ENCODE peak calls at places on chromosomes 1 and 21, in five cellular contexts. One of them, this sample, is unnamed.

GRCh38 chr1:200372095-200372884 is 37.5 kb downstream of the ZNF281 start:
- DNase-seq in GM23248: peak
- DNase-seq in PC-3: peak
- DNase-seq in EH: peak
- DNase-seq in endothelial cell of umbilical vein: peak
- DNase-seq in this sample: peak

GRCh38 chr1:35111106-35111505 is 31.9 kb downstream of the ZMYM1 start:
- DNase-seq in GM23248: peak
- DNase-seq in PC-3: peak
- DNase-seq in EH: peak
- DNase-seq in endothelial cell of umbilical vein: no peak
- DNase-seq in this sample: peak

GRCh38 chr1:42746436-42747105 is 6.5 kb upstream of the CLDN19 start:
- DNase-seq in GM23248: no peak
- DNase-seq in PC-3: no peak
- DNase-seq in EH: no peak
- DNase-seq in endothelial cell of umbilical vein: no peak
- DNase-seq in this sample: no peak

GRCh38 chr1:5198328-5198727 is 543.9 kb downstream of the AJAP1 start:
- DNase-seq in GM23248: no peak
- DNase-seq in PC-3: no peak
- DNase-seq in EH: no peak
- DNase-seq in endothelial cell of umbilical vein: no peak
- DNase-seq in this sample: no peak

GRCh38 chr1:160129046-160129445 is 13.5 kb downstream of the ATP1A2 start:
- DNase-seq in GM23248: peak
- DNase-seq in PC-3: peak
- DNase-seq in EH: peak
- DNase-seq in endothelial cell of umbilical vein: no peak
- DNase-seq in this sample: no peak

GRCh38 chr21:37527716-37528115 is 161.1 kb downstream of the DYRK1A start:
- DNase-seq in GM23248: no peak
- DNase-seq in PC-3: no peak
- DNase-seq in EH: no peak
- DNase-seq in endothelial cell of umbilical vein: no peak
- DNase-seq in this sample: no peak

GRCh38 chr1:61872206-61872605 is 129.9 kb downstream of the PATJ start:
- DNase-seq in GM23248: no peak
- DNase-seq in PC-3: no peak
- DNase-seq in EH: no peak
- DNase-seq in endothelial cell of umbilical vein: no peak
- DNase-seq in this sample: no peak

GRCh38 chr1:41576620-41577019 is 92.1 kb upstream of the EDN2 start:
- DNase-seq in GM23248: peak
- DNase-seq in PC-3: no peak
- DNase-seq in EH: no peak
- DNase-seq in endothelial cell of umbilical vein: no peak
- DNase-seq in this sample: no peak

GRCh38 chr1:110443393-110443918 is 7.5 kb upstream of the PROK1 start:
- DNase-seq in GM23248: no peak
- DNase-seq in PC-3: no peak
- DNase-seq in EH: no peak
- DNase-seq in endothelial cell of umbilical vein: no peak
- DNase-seq in this sample: no peak

GRCh38 chr1:30385246-30385940 is 338.0 kb downstream of the MATN1 start:
- DNase-seq in GM23248: no peak
- DNase-seq in PC-3: no peak
- DNase-seq in EH: no peak
- DNase-seq in endothelial cell of umbilical vein: no peak
- DNase-seq in this sample: no peak

GRCh38 chr1:168920456-168921094 is 185.9 kb upstream of the ATP1B1 start:
- DNase-seq in GM23248: peak
- DNase-seq in PC-3: peak
- DNase-seq in EH: no peak
- DNase-seq in endothelial cell of umbilical vein: peak
- DNase-seq in this sample: peak

GRCh38 chr1:1440941-1441888 is 5.7 kb downstream of the VWA1 start:
- DNase-seq in GM23248: peak
- DNase-seq in PC-3: peak
- DNase-seq in EH: peak
- DNase-seq in endothelial cell of umbilical vein: peak
- DNase-seq in this sample: no peak

GRCh38 chr1:111882986-111883560 is 106.4 kb downstream of the KCND3 start:
- DNase-seq in GM23248: no peak
- DNase-seq in PC-3: no peak
- DNase-seq in EH: no peak
- DNase-seq in endothelial cell of umbilical vein: no peak
- DNase-seq in this sample: no peak

GRCh38 chr1:238153939-238154338 is 263.2 kb upstream of the ZP4 start:
- DNase-seq in GM23248: no peak
- DNase-seq in PC-3: no peak
- DNase-seq in EH: no peak
- DNase-seq in endothelial cell of umbilical vein: no peak
- DNase-seq in this sample: no peak

GRCh38 chr1:30466026-30466425 is 257.4 kb downstream of the MATN1 start:
- DNase-seq in GM23248: no peak
- DNase-seq in PC-3: no peak
- DNase-seq in EH: no peak
- DNase-seq in endothelial cell of umbilical vein: no peak
- DNase-seq in this sample: no peak

GRCh38 chr1:22489278-22489677 is 37.6 kb downstream of the ZBTB40 start:
- DNase-seq in GM23248: no peak
- DNase-seq in PC-3: no peak
- DNase-seq in EH: no peak
- DNase-seq in endothelial cell of umbilical vein: no peak
- DNase-seq in this sample: no peak

GRCh38 chr1:224340711-224341384 is 10.9 kb upstream of the NVL start:
- DNase-seq in GM23248: peak
- DNase-seq in PC-3: peak
- DNase-seq in EH: peak
- DNase-seq in endothelial cell of umbilical vein: peak
- DNase-seq in this sample: no peak

GRCh38 chr21:41304068-41304720 is 12.4 kb upstream of the FAM3B start:
- DNase-seq in GM23248: no peak
- DNase-seq in PC-3: no peak
- DNase-seq in EH: no peak
- DNase-seq in endothelial cell of umbilical vein: no peak
- DNase-seq in this sample: no peak

GRCh38 chr1:22207605-22208264 is 64.8 kb upstream of the WNT4 start:
- DNase-seq in GM23248: peak
- DNase-seq in PC-3: no peak
- DNase-seq in EH: peak
- DNase-seq in endothelial cell of umbilical vein: no peak
- DNase-seq in this sample: no peak

GRCh38 chr1:217425528-217425927 is 205.4 kb downstream of the GPATCH2 start:
- DNase-seq in GM23248: peak
- DNase-seq in PC-3: no peak
- DNase-seq in EH: peak
- DNase-seq in endothelial cell of umbilical vein: no peak
- DNase-seq in this sample: peak

GRCh38 chr1:31297273-31298247 is 728 bp downstream of the ZCCHC17 start:
- DNase-seq in GM23248: peak
- DNase-seq in PC-3: peak
- DNase-seq in EH: peak
- DNase-seq in endothelial cell of umbilical vein: peak
- DNase-seq in this sample: peak

GRCh38 chr1:64499966-64500365 is 30.0 kb downstream of the CACHD1 start:
- DNase-seq in GM23248: no peak
- DNase-seq in PC-3: peak
- DNase-seq in EH: peak
- DNase-seq in endothelial cell of umbilical vein: no peak
- DNase-seq in this sample: no peak

GRCh38 chr1:56915960-56916359 is 49.9 kb downstream of the C8B start:
- DNase-seq in GM23248: no peak
- DNase-seq in PC-3: no peak
- DNase-seq in EH: no peak
- DNase-seq in endothelial cell of umbilical vein: no peak
- DNase-seq in this sample: no peak

GRCh38 chr1:232678185-232678886 is 48.4 kb upstream of the SIPA1L2 start:
- DNase-seq in GM23248: no peak
- DNase-seq in PC-3: peak
- DNase-seq in EH: no peak
- DNase-seq in endothelial cell of umbilical vein: peak
- DNase-seq in this sample: no peak

GRCh38 chr1:112257043-112257835 is 138.8 kb upstream of the CTTNBP2NL start:
- DNase-seq in GM23248: peak
- DNase-seq in PC-3: no peak
- DNase-seq in EH: no peak
- DNase-seq in endothelial cell of umbilical vein: no peak
- DNase-seq in this sample: no peak

GRCh38 chr1:53390736-53391135 is 62.9 kb upstream of the LRP8 start:
- DNase-seq in GM23248: no peak
- DNase-seq in PC-3: no peak
- DNase-seq in EH: no peak
- DNase-seq in endothelial cell of umbilical vein: no peak
- DNase-seq in this sample: no peak

GRCh38 chr1:62882705-62883104 is 98.8 kb downstream of the ATG4C start:
- DNase-seq in GM23248: no peak
- DNase-seq in PC-3: no peak
- DNase-seq in EH: no peak
- DNase-seq in endothelial cell of umbilical vein: no peak
- DNase-seq in this sample: no peak

GRCh38 chr1:181391297-181391905 is 91.9 kb upstream of the CACNA1E start:
- DNase-seq in GM23248: no peak
- DNase-seq in PC-3: no peak
- DNase-seq in EH: no peak
- DNase-seq in endothelial cell of umbilical vein: no peak
- DNase-seq in this sample: no peak

GRCh38 chr1:11052839-11053757 is 6.1 kb upstream of the MASP2 start:
- DNase-seq in GM23248: peak
- DNase-seq in PC-3: no peak
- DNase-seq in EH: peak
- DNase-seq in endothelial cell of umbilical vein: no peak
- DNase-seq in this sample: no peak

GRCh38 chr1:109788695-109789521 is 25.2 kb upstream of the EPS8L3 start:
- DNase-seq in GM23248: peak
- DNase-seq in PC-3: peak
- DNase-seq in EH: no peak
- DNase-seq in endothelial cell of umbilical vein: no peak
- DNase-seq in this sample: no peak

GRCh38 chr1:3702990-3703728 is 49.1 kb upstream of the CCDC27 start:
- DNase-seq in GM23248: peak
- DNase-seq in PC-3: peak
- DNase-seq in EH: peak
- DNase-seq in endothelial cell of umbilical vein: no peak
- DNase-seq in this sample: peak

GRCh38 chr21:46000731-46001641 is 19.4 kb downstream of the COL6A1 start:
- DNase-seq in GM23248: peak
- DNase-seq in PC-3: no peak
- DNase-seq in EH: no peak
- DNase-seq in endothelial cell of umbilical vein: no peak
- DNase-seq in this sample: peak

GRCh38 chr1:92446990-92447681 is 39.6 kb downstream of the GFI1 start:
- DNase-seq in GM23248: peak
- DNase-seq in PC-3: peak
- DNase-seq in EH: peak
- DNase-seq in endothelial cell of umbilical vein: no peak
- DNase-seq in this sample: no peak

GRCh38 chr21:41149199-41149598 is 18.8 kb upstream of the BACE2 start:
- DNase-seq in GM23248: no peak
- DNase-seq in PC-3: no peak
- DNase-seq in EH: no peak
- DNase-seq in endothelial cell of umbilical vein: no peak
- DNase-seq in this sample: no peak

This sample was measured in fibroblast of gingiva.